ENCODE peak calls at places on chromosomes 11 and 22, in eight cellular contexts. M, Q, C, N, O, A, K and W are unnamed samples.

GRCh38 chr22:29152381-29153138 is 53.1 kb upstream of the EMID1 start:
- DNase-seq in M (no peak), Q (peak; percentile 75), C (no peak), N (peak; percentile 34), O (no peak), A (peak; percentile 55), K (no peak), W (no peak)

GRCh38 chr22:36594569-36594968 is 65.6 kb upstream of the EIF3D start:
- DNase-seq in M (no peak), Q (peak; percentile 20), C (no peak), N (no peak), O (no peak), A (no peak), K (no peak), W (no peak)

GRCh38 chr11:65498977-65499712 is at the start of gene MALAT1:
- DNase-seq in M (peak; percentile 95), Q (peak; percentile 98), C (no peak), N (peak; percentile 91), O (peak; percentile 91), A (peak; percentile 97), K (peak; percentile 91), W (peak; percentile 96)

GRCh38 chr22:30408388-30409101 is 11.7 kb downstream of the SEC14L2 start:
- DNase-seq in M (no peak), Q (no peak), C (no peak), N (no peak), O (no peak), A (no peak), K (no peak), W (no peak)

GRCh38 chr11:91104237-91104636 is 881.4 kb upstream of the CHORDC1 start:
- DNase-seq in M (no peak), Q (no peak), C (no peak), N (no peak), O (no peak), A (no peak), K (no peak), W (no peak)

GRCh38 chr11:46026616-46027293 is 94.5 kb downstream of the PHF21A start:
- DNase-seq in M (no peak), Q (no peak), C (no peak), N (no peak), O (no peak), A (no peak), K (no peak), W (no peak)

GRCh38 chr11:78961938-78962701 is 387.5 kb upstream of the NARS2 start:
- DNase-seq in M (peak; percentile 85), Q (peak; percentile 79), C (no peak), N (no peak), O (no peak), A (peak; percentile 97), K (no peak), W (no peak)

GRCh38 chr11:122163420-122163819 is 47.4 kb upstream of the BLID start:
- DNase-seq in M (no peak), Q (no peak), C (no peak), N (no peak), O (no peak), A (no peak), K (no peak), W (no peak)

DNA sequence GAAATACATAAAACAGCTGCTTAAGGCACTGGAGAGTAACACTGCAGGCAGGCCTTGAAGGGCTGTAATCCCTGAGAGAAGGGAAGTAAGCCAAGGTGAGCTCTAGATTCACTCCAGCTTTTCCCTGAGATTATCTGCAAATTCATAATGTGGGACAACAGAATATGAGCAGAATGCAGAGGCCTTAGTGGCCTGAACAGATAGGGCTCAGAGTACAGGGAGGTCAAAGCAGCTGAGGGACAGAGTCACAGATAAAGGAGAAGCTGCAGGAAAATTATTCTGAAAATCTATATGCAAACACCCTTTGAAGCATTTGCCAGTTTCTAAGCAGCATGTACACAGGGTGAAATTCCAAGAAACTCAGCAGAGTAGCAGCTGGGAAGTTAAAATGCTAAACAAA is 48.0 kb upstream of the CWF19L2 start:
- DNase-seq in M (no peak), Q (no peak), C (no peak), N (no peak), O (no peak), A (no peak), K (no peak), W (no peak)
- H3K36me3 ChIP-seq in M (peaks cover 10% of the 10 kb centered on the region), Q (peaks cover 7% of the 10 kb centered on the region), C (no peaks in the 10 kb centered on the region), N (no peaks in the 10 kb centered on the region), O (peaks cover 18% of the 10 kb centered on the region), A (peaks cover 6% of the 10 kb centered on the region), K (peaks cover 12% of the 10 kb centered on the region), W (peaks cover 9% of the 10 kb centered on the region)

GRCh38 chr22:17832665-17833064 is 58.4 kb upstream of the BID start:
- DNase-seq in M (no peak), Q (no peak), C (no peak), N (no peak), O (no peak), A (no peak), K (no peak), W (no peak)

GRCh38 chr22:17841836-17842235 is 67.6 kb upstream of the BID start:
- DNase-seq in M (no peak), Q (no peak), C (no peak), N (no peak), O (no peak), A (no peak), K (no peak), W (no peak)

GRCh38 chr22:17835256-17835655 is 61.0 kb upstream of the BID start:
- DNase-seq in M (no peak), Q (no peak), C (no peak), N (no peak), O (no peak), A (no peak), K (no peak), W (no peak)

GRCh38 chr22:17838180-17838865 is 64.1 kb upstream of the BID start:
- DNase-seq in M (no peak), Q (no peak), C (no peak), N (no peak), O (no peak), A (no peak), K (no peak), W (no peak)

DNA sequence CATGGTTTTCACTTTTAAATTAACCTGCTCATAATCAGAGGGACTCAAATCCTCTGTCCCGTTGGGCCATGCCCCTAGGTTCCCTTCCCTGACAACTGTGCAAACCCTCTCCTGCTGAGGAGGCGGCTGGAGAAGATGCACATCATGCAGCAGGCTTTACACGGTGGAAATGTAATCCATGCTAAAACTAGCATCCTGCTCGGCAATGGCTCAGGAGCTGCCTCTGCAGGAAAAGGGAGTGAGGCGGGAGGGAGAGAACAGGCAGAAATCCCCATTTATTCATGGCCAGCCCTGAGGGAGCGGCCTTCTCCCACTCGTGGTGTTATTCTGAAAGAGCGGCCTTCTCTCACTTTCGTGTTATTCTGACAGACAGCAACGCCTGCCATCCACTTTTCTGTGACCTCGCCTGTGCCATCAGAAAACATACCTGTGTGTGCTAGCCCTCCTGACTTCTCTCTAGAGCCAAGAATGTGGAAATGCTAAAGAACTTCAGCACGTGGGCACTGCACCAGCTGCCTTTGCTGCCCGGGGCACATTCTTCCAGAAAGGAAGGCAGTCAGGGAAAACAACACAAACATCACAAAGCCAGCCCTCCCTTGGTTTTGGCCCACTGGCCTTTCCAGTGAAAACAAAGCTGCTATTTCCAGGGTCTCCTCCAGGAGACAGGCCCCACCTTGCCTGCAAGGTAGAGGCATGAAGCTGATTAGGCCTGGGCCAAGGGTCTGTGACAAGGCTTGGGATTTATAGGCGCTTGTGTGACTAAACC is 62.9 kb upstream of the BID start:
- DNase-seq in M (no peak), Q (peak; percentile 87), C (no peak), N (no peak), O (no peak), A (peak; percentile 22), K (no peak), W (no peak)
- H3K4me1 ChIP-seq in M (peaks cover 7% of the 10 kb centered on the region), Q (peaks cover 48% of the 10 kb centered on the region), C (no peaks in the 10 kb centered on the region), N (peaks cover 11% of the 10 kb centered on the region), O (no peaks in the 10 kb centered on the region), A (no peaks in the 10 kb centered on the region), K (no peaks in the 10 kb centered on the region), W (peaks cover 43% of the 10 kb centered on the region)

GRCh38 chr11:119015054-119015611 is 3.0 kb downstream of the RPS25 start:
- DNase-seq in M (no peak), Q (no peak), C (no peak), N (no peak), O (no peak), A (peak; percentile 19), K (no peak), W (no peak)

GRCh38 chr11:119014209-119014924 is 3.8 kb downstream of the RPS25 start:
- DNase-seq in M (no peak), Q (no peak), C (no peak), N (no peak), O (no peak), A (no peak), K (no peak), W (no peak)

GRCh38 chr11:119006696-119007095 is 8.8 kb downstream of the CENATAC start:
- DNase-seq in M (no peak), Q (no peak), C (no peak), N (no peak), O (no peak), A (no peak), K (no peak), W (no peak)

GRCh38 chr11:119012629-119013170 is 5.4 kb downstream of the RPS25 start:
- DNase-seq in M (no peak), Q (no peak), C (no peak), N (no peak), O (no peak), A (no peak), K (no peak), W (no peak)

DNA sequence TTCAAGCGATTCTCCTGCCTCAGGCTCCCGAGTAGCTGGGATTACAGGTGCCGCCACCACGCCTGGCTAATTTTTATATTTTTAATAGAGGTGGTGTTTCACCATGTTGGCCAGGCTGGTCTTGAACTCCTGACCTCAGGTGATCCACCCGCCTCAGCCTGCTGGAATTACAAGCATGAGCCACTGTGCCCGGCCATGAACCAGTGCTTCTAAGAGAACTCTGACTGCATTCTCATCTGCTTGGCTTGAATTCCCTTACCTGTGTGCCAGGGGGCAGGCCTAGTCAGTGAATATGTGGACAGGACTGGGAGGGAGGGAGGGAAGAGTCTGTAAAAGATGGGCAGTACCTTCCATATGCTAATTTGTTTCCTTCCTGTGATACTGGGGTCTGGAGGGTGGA is 6.7 kb downstream of the RPS25 start:
- DNase-seq in M (no peak), Q (no peak), C (no peak), N (no peak), O (no peak), A (no peak), K (no peak), W (no peak)
- H3K36me3 ChIP-seq in M (peaks cover 39% of the 10 kb centered on the region), Q (peaks cover 24% of the 10 kb centered on the region), C (peaks cover 26% of the 10 kb centered on the region), N (peaks cover 3% of the 10 kb centered on the region), O (peaks cover 60% of the 10 kb centered on the region), A (peaks cover 13% of the 10 kb centered on the region), K (peaks cover 44% of the 10 kb centered on the region), W (peaks cover 5% of the 10 kb centered on the region)

GRCh38 chr11:66861774-66862558 is 5.1 kb downstream of the LRFN4 start:
- DNase-seq in M (no peak), Q (peak; percentile 74), C (no peak), N (no peak), O (no peak), A (no peak), K (no peak), W (no peak)

GRCh38 chr11:66859686-66860448 is 3.0 kb downstream of the LRFN4 start:
- DNase-seq in M (no peak), Q (peak; percentile 78), C (no peak), N (no peak), O (no peak), A (no peak), K (no peak), W (no peak)

GRCh38 chr11:66860449-66860831 is 3.6 kb downstream of the LRFN4 start:
- DNase-seq in M (no peak), Q (peak; percentile 66), C (no peak), N (no peak), O (no peak), A (no peak), K (no peak), W (no peak)

GRCh38 chr11:66862559-66863037 is 5.7 kb downstream of the LRFN4 start:
- DNase-seq in M (no peak), Q (peak; percentile 63), C (no peak), N (no peak), O (no peak), A (no peak), K (no peak), W (no peak)

DNA sequence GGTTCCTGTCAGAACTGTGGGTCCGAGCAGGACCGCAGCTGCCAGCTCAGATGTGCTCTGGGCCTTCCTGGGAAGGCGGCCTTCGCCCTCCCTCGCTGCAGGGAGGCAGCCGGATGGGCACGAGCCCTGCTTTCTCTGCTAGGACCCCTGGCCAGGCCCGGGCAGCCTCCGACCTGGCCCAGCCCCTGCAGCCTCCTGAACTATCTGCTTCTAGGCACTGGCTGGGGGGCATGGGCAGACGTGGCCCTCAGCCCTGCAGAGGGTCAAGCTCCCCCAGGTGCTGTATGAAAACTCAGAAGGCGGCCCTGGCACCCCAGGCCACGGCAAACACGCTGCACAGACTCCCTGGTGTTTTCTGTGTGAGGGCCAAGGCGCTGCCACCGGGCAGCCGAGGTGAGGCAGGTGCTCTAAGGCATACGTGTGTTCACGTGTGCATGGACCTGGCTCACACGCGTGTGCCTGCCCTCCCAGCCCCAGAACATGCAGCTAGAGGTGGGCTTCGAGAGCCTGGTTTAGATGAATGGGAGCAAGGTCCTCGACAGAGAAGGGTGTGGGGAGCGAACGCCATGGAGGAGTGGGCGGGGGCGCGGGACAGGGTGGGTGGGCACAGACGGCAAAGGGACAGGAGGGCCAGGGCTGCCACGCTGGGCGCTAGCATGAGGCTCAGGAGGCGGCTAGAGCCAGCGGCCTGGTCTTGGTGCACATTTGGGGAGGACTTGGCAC is 4.3 kb downstream of the LRFN4 start:
- DNase-seq in M (no peak), Q (peak; percentile 70), C (no peak), N (no peak), O (no peak), A (no peak), K (no peak), W (no peak)
- H3K4me1 ChIP-seq in M (no peaks in the 10 kb centered on the region), Q (no peaks in the 10 kb centered on the region), C (no peaks in the 10 kb centered on the region), N (no peaks in the 10 kb centered on the region), O (peaks cover 4% of the 10 kb centered on the region), A (peaks cover 3% of the 10 kb centered on the region), K (no peaks in the 10 kb centered on the region), W (no peaks in the 10 kb centered on the region)